ENCODE peak calls at places on chromosomes 4 and X, in four cellular contexts. F, R, T and M are unnamed samples.

GRCh38 chr4:122742933-122743829 is 10.7 kb downstream of the BBS12 start:
- DNase-seq in R (no peak), T (no peak), F (no peak), M (no peak)

GRCh38 chrX:129791961-129792570 is 12.3 kb downstream of the SASH3 start:
- DNase-seq in T (no peak), R (no peak), F (no peak), M (no peak)

GRCh38 chr4:81473086-81473396 is 1.3 kb upstream of the RASGEF1B start:
- DNase-seq in R (no peak), F (no peak), T (no peak), M (no peak)

GRCh38 chrX:129663171-129663570 is 8.4 kb upstream of the APLN start:
- DNase-seq in T (no peak), R (peak), F (no peak), M (no peak)

GRCh38 chr4:98663226-98664006 is 5.0 kb upstream of the TSPAN5 start:
- DNase-seq in T (no peak), F (peak), R (no peak), M (no peak)

GRCh38 chrX:427812-428725 is 41.4 kb upstream of the PPP2R3B start:
- DNase-seq in F (no peak), R (peak), T (no peak), M (peak)

GRCh38 chr4:112857461-112857860 is 192.0 kb upstream of the ANK2 start:
- DNase-seq in F (no peak), R (peak), T (no peak), M (no peak)

GRCh38 chr4:75028196-75028854 is 95.4 kb downstream of the PARM1 start:
- DNase-seq in F (no peak), R (no peak), T (no peak), M (no peak)

GRCh38 chr4:8260656-8261111 is 8.9 kb upstream of the HTRA3 start:
- DNase-seq in F (no peak), T (no peak), R (peak), M (no peak)

GRCh38 chr4:7326306-7326692 is 108.4 kb downstream of the PSAPL1 start:
- DNase-seq in F (no peak), T (no peak), R (no peak), M (no peak)

GRCh38 chr4:22500831-22501714 is 14.8 kb downstream of the ADGRA3 start:
- DNase-seq in R (peak), T (no peak), F (no peak), M (no peak)

GRCh38 chr4:65028592-65028991 is 619.3 kb upstream of the TECRL start:
- DNase-seq in F (no peak), T (no peak), R (no peak), M (no peak)

GRCh38 chrX:151703487-151703886 is 8.2 kb downstream of the PRRG3 start:
- DNase-seq in R (no peak), T (no peak), F (no peak), M (no peak)

GRCh38 chr4:155688211-155688610 is 21.6 kb downstream of the GUCY1A1 start:
- DNase-seq in T (no peak), F (no peak), R (no peak), M (no peak)

GRCh38 chr4:119655111-119655837 is 26.7 kb upstream of the PDE5A start:
- DNase-seq in F (no peak), R (no peak), T (no peak), M (no peak)

GRCh38 chrX:154436597-154437397 is at the start of gene GDI1:
- DNase-seq in T (peak), F (peak), R (peak), M (no peak)

GRCh38 chrX:50103866-50104566 is 96.8 kb downstream of the AKAP4 start:
- DNase-seq in F (no peak), T (no peak), R (peak), M (no peak)

GRCh38 chrX:106932492-106932923 is 12.3 kb downstream of the CLDN2 start:
- DNase-seq in R (peak), F (no peak), T (no peak), M (no peak)

GRCh38 chrX:131393426-131393825 is 104.3 kb upstream of the IGSF1 start:
- DNase-seq in F (no peak), R (no peak), T (no peak), M (no peak)

GRCh38 chrX:17183566-17183965 is 191.4 kb upstream of the NHS start:
- DNase-seq in R (no peak), F (no peak), T (no peak), M (no peak)

GRCh38 chrX:116726806-116727205 is 264.0 kb upstream of the CT83 start:
- DNase-seq in F (no peak), T (no peak), R (no peak), M (no peak)

GRCh38 chrX:148659481-148659880 is 159.1 kb downstream of the AFF2 start:
- DNase-seq in F (no peak), R (no peak), T (no peak), M (no peak)

GRCh38 chr4:62896721-62897120 is 1512.5 kb downstream of the TECRL start:
- DNase-seq in T (no peak), F (no peak), R (no peak), M (no peak)

GRCh38 chr4:11424000-11424399 is 4.7 kb downstream of the HS3ST1 start:
- DNase-seq in F (peak), T (no peak), R (no peak), M (no peak)

GRCh38 chrX:17441965-17442364 is 67.0 kb downstream of the NHS start:
- DNase-seq in F (no peak), T (no peak), R (peak), M (no peak)

GRCh38 chrX:38006283-38006682 is at the start of gene SYTL5:
- DNase-seq in T (no peak), F (no peak), R (no peak), M (no peak)

GRCh38 chr4:102525099-102525498 is 23.9 kb downstream of the NFKB1 start:
- DNase-seq in T (no peak), F (no peak), R (no peak), M (no peak)

GRCh38 chrX:36961590-36961989 is 46.6 kb upstream of the FAM47C start:
- DNase-seq in T (no peak), F (no peak), R (no peak), M (no peak)

GRCh38 chr4:118811008-118811764 is 24.7 kb downstream of the SEC24D start:
- DNase-seq in R (peak), T (no peak), F (no peak), M (no peak)

GRCh38 chrX:155188786-155189185 is 27.5 kb upstream of the VBP1 start:
- DNase-seq in R (no peak), T (no peak), F (peak), M (no peak)

GRCh38 chr4:84167089-84167488 is 332.0 kb downstream of the NKX6-1 start:
- DNase-seq in T (no peak), R (no peak), F (no peak), M (no peak)

GRCh38 chr4:128780688-128781087 is 28.8 kb upstream of the JADE1 start:
- DNase-seq in F (no peak), T (no peak), R (no peak), M (no peak)

GRCh38 chr4:150087007-150087406 is 8.8 kb downstream of the DCLK2 start:
- DNase-seq in F (no peak), R (no peak), T (no peak), M (no peak)

GRCh38 chr4:60724623-60725022 is 475.5 kb upstream of the ADGRL3 start:
- DNase-seq in R (peak), T (no peak), F (no peak), M (no peak)

GRCh38 chr4:142817442-142817841 is 28.7 kb downstream of the INPP4B start:
- DNase-seq in T (no peak), F (peak), R (peak), M (no peak)